ENCODE peak calls at places on chromosomes 2 and 18, in eight cellular contexts. Y is astrocyte of the spinal cord, Q is K562, G is right lobe of liver, W is tibial artery, C is ovary, H is AG04450, K is foreskin fibroblast. I is an unnamed sample.

GRCh38 chr2:26670931-26671460 is 21.5 kb upstream of the KCNK3 start:
- DNase-seq in Y (no peak), Q (no peak), G (peak), W (no peak), C (no peak), H (no peak), K (no peak), I (no peak)

GRCh38 chr2:68878753-68879152 is 7.6 kb upstream of the BMP10 start:
- DNase-seq in Y (no peak), Q (no peak), G (no peak), W (no peak), C (no peak), H (no peak), K (no peak), I (no peak)

GRCh38 chr18:74493689-74494088 is 2.5 kb upstream of the CNDP2 start:
- DNase-seq in Y (peak), Q (no peak), G (no peak), W (no peak), C (no peak), H (peak), K (peak), I (no peak)

GRCh38 chr18:34848695-34849094 is 138.6 kb downstream of the DTNA start:
- DNase-seq in Y (no peak), Q (no peak), G (no peak), W (no peak), C (no peak), H (no peak), K (no peak), I (no peak)

GRCh38 chr18:28793911-28794310 is 617.0 kb upstream of the CDH2 start:
- DNase-seq in Y (no peak), Q (no peak), G (no peak), W (no peak), C (no peak), H (no peak), K (no peak), I (no peak)

GRCh38 chr2:11446733-11447248 is 19.2 kb downstream of the E2F6 start:
- DNase-seq in Y (peak), Q (peak), G (no peak), W (peak), C (peak), H (peak), K (peak), I (peak)

GRCh38 chr2:3342324-3342723 is 35.3 kb downstream of the EIPR1 start:
- DNase-seq in Y (no peak), Q (no peak), G (no peak), W (no peak), C (no peak), H (no peak), K (no peak), I (no peak)

GRCh38 chr2:131045286-131045924 is 47.9 kb downstream of the FAM168B start:
- DNase-seq in Y (no peak), Q (no peak), G (no peak), W (no peak), C (no peak), H (no peak), K (no peak), I (no peak)

GRCh38 chr2:119480184-119480583 is 44.1 kb downstream of the SCTR start:
- DNase-seq in Y (no peak), Q (no peak), G (no peak), W (no peak), C (no peak), H (no peak), K (no peak), I (no peak)

GRCh38 chr18:52569492-52569891 is 229.5 kb downstream of the DCC start:
- DNase-seq in Y (peak), Q (no peak), G (no peak), W (no peak), C (no peak), H (no peak), K (peak), I (no peak)

GRCh38 chr2:55875434-55876135 is 48.0 kb downstream of the EFEMP1 start:
- DNase-seq in Y (peak), Q (no peak), G (no peak), W (no peak), C (no peak), H (no peak), K (no peak), I (no peak)

GRCh38 chr2:26876260-26876659 is 28.3 kb downstream of the DPYSL5 start:
- DNase-seq in Y (no peak), Q (no peak), G (no peak), W (no peak), C (no peak), H (no peak), K (no peak), I (no peak)

GRCh38 chr2:1653137-1653789 is 91.1 kb downstream of the PXDN start:
- DNase-seq in Y (peak), Q (no peak), G (no peak), W (peak), C (peak), H (peak), K (peak), I (no peak)

GRCh38 chr2:85611705-85612587 is at the start of gene C2orf68:
- DNase-seq in Y (peak), Q (peak), G (peak), W (peak), C (peak), H (peak), K (peak), I (peak)
- TF ChIP-seq CTCF in Y (no peak), Q (no peak), G (no peak), W (no peak), C (no peak), H (no peak), K (no peak), I (no peak)

DNA sequence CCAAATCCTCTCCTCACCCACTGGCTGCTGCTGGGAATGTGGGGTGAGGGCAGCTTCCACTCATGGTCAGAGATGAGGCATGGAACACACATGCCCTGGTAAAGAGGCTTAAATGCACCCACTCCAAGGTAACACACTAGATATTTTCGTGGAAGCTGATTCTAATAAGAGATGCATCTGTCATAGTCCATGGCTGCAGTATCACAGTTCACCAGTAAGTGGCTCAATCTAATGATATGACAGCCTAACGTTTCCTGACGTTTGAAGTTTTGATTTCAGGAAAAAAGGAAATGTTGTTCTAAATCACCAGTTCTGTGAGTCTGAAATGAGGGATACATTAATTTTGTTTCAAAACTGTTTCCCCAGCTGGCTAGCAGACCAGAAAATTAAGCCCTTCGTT is 38.2 kb downstream of the LCT start:
- DNase-seq in Y (no peak), Q (no peak), G (no peak), W (no peak), C (no peak), H (no peak), K (peak), I (no peak)
- TF ChIP-seq CTCF in Y (peak), Q (no peak), G (peak), W (no peak), C (no peak), H (no peak), K (peak), I (no peak)

GRCh38 chr2:234611209-234611608 is 114.3 kb upstream of the ARL4C start:
- DNase-seq in Y (no peak), Q (peak), G (no peak), W (no peak), C (no peak), H (no peak), K (no peak), I (no peak)
- TF ChIP-seq CTCF in Y (peak), Q (no peak), G (peak), W (no peak), C (no peak), H (peak), K (peak), I (no peak)

GRCh38 chr2:233934524-233934923 is 17.4 kb downstream of the TRPM8 start:
- DNase-seq in Y (no peak), Q (no peak), G (no peak), W (no peak), C (no peak), H (no peak), K (no peak), I (no peak)

GRCh38 chr2:233926806-233927205 is 9.6 kb downstream of the TRPM8 start:
- DNase-seq in Y (no peak), Q (no peak), G (no peak), W (no peak), C (no peak), H (no peak), K (no peak), I (no peak)

GRCh38 chr2:233925402-233925801 is 8.2 kb downstream of the TRPM8 start:
- DNase-seq in Y (no peak), Q (no peak), G (no peak), W (no peak), C (no peak), H (no peak), K (no peak), I (no peak)

GRCh38 chr2:233929352-233929843 is 12.2 kb downstream of the TRPM8 start:
- DNase-seq in Y (no peak), Q (no peak), G (no peak), W (no peak), C (no peak), H (no peak), K (no peak), I (no peak)

GRCh38 chr2:233928594-233929351 is 11.6 kb downstream of the TRPM8 start:
- DNase-seq in Y (peak), Q (peak), G (no peak), W (no peak), C (no peak), H (no peak), K (no peak), I (no peak)
- TF ChIP-seq CTCF in Y (peak), Q (peak), G (peak), W (no peak), C (no peak), H (peak), K (peak), I (no peak)

GRCh38 chr2:201235865-201236811 is 24.2 kb upstream of the CASP8 start:
- DNase-seq in Y (peak), Q (peak), G (no peak), W (peak), C (peak), H (peak), K (peak), I (no peak)

GRCh38 chr2:201234167-201235139 is 25.9 kb upstream of the CASP8 start:
- DNase-seq in Y (no peak), Q (no peak), G (no peak), W (no peak), C (no peak), H (no peak), K (no peak), I (no peak)

GRCh38 chr2:201233192-201234166 is 26.9 kb upstream of the CASP8 start:
- DNase-seq in Y (no peak), Q (peak), G (peak), W (peak), C (peak), H (no peak), K (no peak), I (peak)

GRCh38 chr2:201228912-201229290 is 31.4 kb upstream of the CASP8 start:
- DNase-seq in Y (no peak), Q (peak), G (no peak), W (no peak), C (no peak), H (no peak), K (no peak), I (no peak)

GRCh38 chr2:201232125-201232815 is 28.1 kb upstream of the CASP8 start:
- DNase-seq in Y (peak), Q (peak), G (peak), W (peak), C (peak), H (peak), K (peak), I (peak)
- TF ChIP-seq CTCF in Y (peak), Q (peak), G (peak), W (peak), C (no peak), H (peak), K (peak), I (peak)

GRCh38 chr18:57959278-57959677 is 84.7 kb upstream of the NEDD4L start:
- DNase-seq in Y (peak), Q (no peak), G (peak), W (no peak), C (no peak), H (peak), K (peak), I (no peak)
- TF ChIP-seq CTCF in Y (peak), Q (peak), G (peak), W (no peak), C (no peak), H (peak), K (peak), I (no peak)